ENCODE peak calls at places on chromosomes 4 and X, in five cellular contexts. D, R, Z, K and H are unnamed samples.

GRCh38 chr4:6873792-6874461 is 35.7 kb upstream of the TBC1D14 start:
- DNase-seq in Z (peak), K (peak), D (peak), R (no peak), H (no peak)

GRCh38 chrX:153735274-153735673 is 10.6 kb downstream of the ABCD1 start:
- DNase-seq in Z (no peak), R (no peak), K (no peak), D (no peak), H (no peak)

GRCh38 chrX:12113321-12113720 is 25.0 kb upstream of the FRMPD4 start:
- DNase-seq in Z (no peak), R (no peak), D (no peak), K (no peak), H (no peak)

GRCh38 chr4:189162073-189162789 is 778.4 kb upstream of the FRG1 start:
- DNase-seq in K (no peak), D (peak), R (no peak), Z (no peak), H (no peak)

GRCh38 chrX:12319012-12319519 is 180.8 kb downstream of the FRMPD4 start:
- DNase-seq in D (peak), Z (no peak), K (no peak), R (peak), H (no peak)

GRCh38 chr4:109631709-109632108 is 71.5 kb downstream of the CASP6 start:
- DNase-seq in D (peak), Z (peak), R (no peak), K (no peak), H (no peak)

GRCh38 chr4:40231464-40231863 is 34.6 kb downstream of the RHOH start:
- DNase-seq in Z (no peak), R (no peak), D (no peak), K (no peak), H (no peak)

GRCh38 chr4:78749258-78749971 is 26.7 kb upstream of the BMP2K start:
- DNase-seq in K (no peak), R (no peak), D (no peak), Z (no peak), H (no peak)

GRCh38 chrX:118718737-118719136 is 8.7 kb upstream of the IL13RA1 start:
- DNase-seq in R (no peak), D (no peak), Z (no peak), K (no peak), H (no peak)

GRCh38 chr4:137075586-137075985 is 456.7 kb downstream of the PCDH18 start:
- DNase-seq in Z (no peak), D (no peak), K (no peak), R (no peak), H (no peak)

GRCh38 chr4:14095881-14096280 is 468.4 kb upstream of the BOD1L1 start:
- DNase-seq in D (no peak), Z (no peak), K (no peak), R (no peak), H (peak)

GRCh38 chrX:143788265-143788664 is 67.7 kb upstream of the SPANXN2 start:
- DNase-seq in D (peak), K (no peak), Z (peak), R (no peak), H (no peak)

GRCh38 chrX:132491191-132491590 is 2.4 kb upstream of the MBNL3 start:
- DNase-seq in Z (no peak), D (no peak), R (no peak), K (peak), H (no peak)

GRCh38 chr4:184831153-184831552 is 5.4 kb upstream of the ACSL1 start:
- DNase-seq in R (no peak), K (no peak), Z (no peak), D (no peak), H (no peak)

GRCh38 chrX:68372665-68373064 is 60.6 kb downstream of the OPHN1 start:
- DNase-seq in D (no peak), K (no peak), Z (no peak), R (no peak), H (no peak)